ENCODE peak calls at places on chromosomes 13 and 19, in nine cellular contexts. Z is AG08395; T is pons; L is MCF 10A; Q is Peyer's patch; G is naive thymus-derived CD8-positive, alpha-beta T cell; E is natural killer cell treated with Interleukin-12 subunit alpha and Interleukin-12 subunit beta and Interleukin-15 and Interleukin-18, amount 100 ng/mL, for 72 hours; U is LoVo; W is glutamatergic neuron. O is an unnamed sample.
A peak's percentile ranks its signal among the peaks of the same experiment; 100 is the strongest.

GRCh38 chr19:711224-711623 is 2.5 kb downstream of the PALM start:
- DNase-seq in Z (no peak), T (no peak), L (no peak), Q (no peak), G (no peak), E (no peak), U (no peak), W (no peak), O (no peak)

GRCh38 chr19:29666634-29667389 is 1.6 kb downstream of the PLEKHF1 start:
- DNase-seq in Z (peak; percentile 70), T (peak; percentile 43), L (no peak), Q (peak; percentile 65), G (peak; percentile 33), E (no peak), U (no peak), W (no peak), O (peak; percentile 50)

GRCh38 chr13:21668665-21669599 is 1.9 kb upstream of the FGF9 start:
- DNase-seq in Z (peak; percentile 40), T (no peak), L (no peak), Q (peak; percentile 67), G (peak; percentile 77), E (no peak), U (no peak), W (peak; percentile 56), O (peak; percentile 58)

GRCh38 chr13:70523622-70524021 is 415.4 kb upstream of the KLHL1 start:
- DNase-seq in Z (peak; percentile 1), T (no peak), L (no peak), Q (no peak), G (no peak), E (no peak), U (no peak), W (no peak), O (no peak)

GRCh38 chr13:50598338-50598737 is 245.2 kb downstream of the DLEU7 start:
- DNase-seq in Z (no peak), T (no peak), L (no peak), Q (no peak), G (no peak), E (no peak), U (no peak), W (no peak), O (no peak)

GRCh38 chr19:46716013-46716671 is 772 bp downstream of the PRKD2 start:
- DNase-seq in Z (peak; percentile 30), T (no peak), L (peak; percentile 30), Q (no peak), G (no peak), E (peak; percentile 61), U (peak; percentile 11), W (peak; percentile 77), O (peak; percentile 38)

GRCh38 chr19:18173572-18174294 is at the start of gene IFI30:
- DNase-seq in Z (peak; percentile 78), T (peak; percentile 59), L (peak; percentile 72), Q (peak; percentile 95), G (peak; percentile 52), E (peak; percentile 87), U (peak; percentile 80), W (no peak), O (peak; percentile 68)

GRCh38 chr19:43798546-43799409 is 3.5 kb downstream of the LYPD5 start:
- DNase-seq in Z (no peak), T (no peak), L (peak; percentile 89), Q (no peak), G (no peak), E (no peak), U (peak; percentile 84), W (no peak), O (peak; percentile 85)

GRCh38 chr19:3544742-3545668 is 6.0 kb downstream of the TEKTIP1 start:
- DNase-seq in Z (peak; percentile 84), T (peak; percentile 82), L (peak; percentile 77), Q (peak; percentile 86), G (peak; percentile 72), E (no peak), U (peak; percentile 26), W (peak; percentile 91), O (peak; percentile 88)

GRCh38 chr19:36136975-36137686 is 2.7 kb upstream of the CAPNS1 start:
- DNase-seq in Z (peak; percentile 81), T (no peak), L (peak; percentile 98), Q (peak; percentile 79), G (no peak), E (no peak), U (peak; percentile 89), W (no peak), O (no peak)

GRCh38 chr19:41863209-41863931 is 3.3 kb downstream of the RPS19 start:
- DNase-seq in Z (no peak), T (peak; percentile 17), L (no peak), Q (no peak), G (no peak), E (peak; percentile 55), U (no peak), W (no peak), O (no peak)

GRCh38 chr13:59787679-59788078 is 376.0 kb downstream of the DIAPH3 start:
- DNase-seq in Z (no peak), T (no peak), L (no peak), Q (no peak), G (no peak), E (no peak), U (no peak), W (no peak), O (no peak)

GRCh38 chr13:90185734-90186133 is 1161.8 kb upstream of the MIR17HG start:
- DNase-seq in Z (no peak), T (no peak), L (no peak), Q (no peak), G (no peak), E (no peak), U (no peak), W (no peak), O (no peak)